ENCODE peak calls at places on chromosomes 2 and 18, in nine cellular contexts. T, J, F, Z, I, A, Q, O and M are unnamed samples.
A peak's percentile ranks its signal among the peaks of the same experiment; 100 is the strongest.

GRCh38 chr2:109318150-109318948 is 189.3 kb downstream of the SH3RF3 start:
- DNase-seq in F (peak; percentile 57), Q (no peak), O (peak; percentile 59), Z (peak; percentile 91), T (peak; percentile 50), J (no peak), I (peak; percentile 62), A (peak; percentile 85), M (peak; percentile 14)

GRCh38 chr18:13139885-13140450 is 78.6 kb upstream of the LDLRAD4 start:
- DNase-seq in Q (no peak), O (no peak), Z (no peak), A (no peak), I (no peak), F (no peak), T (no peak), J (peak; percentile 47), M (no peak)

GRCh38 chr2:74155830-74156229 is 8.1 kb upstream of the BOLA3 start:
- DNase-seq in I (no peak), J (no peak), F (no peak), Z (no peak), A (no peak), O (no peak), Q (no peak), T (no peak), M (no peak)

GRCh38 chr18:25815659-25816058 is 274.8 kb downstream of the SS18 start:
- DNase-seq in Z (no peak), Q (no peak), I (no peak), J (no peak), T (no peak), A (no peak), O (no peak), F (no peak), M (no peak)

GRCh38 chr18:25223899-25224607 is 127.9 kb downstream of the ZNF521 start:
- DNase-seq in Z (no peak), F (no peak), O (no peak), A (no peak), Q (no peak), T (no peak), J (no peak), I (no peak), M (no peak)

GRCh38 chr2:35410431-35411061 is 945.0 kb upstream of the CRIM1 start:
- DNase-seq in Q (peak; percentile 1), I (peak; percentile 21), O (no peak), J (peak; percentile 64), T (peak; percentile 45), F (no peak), A (peak; percentile 19), Z (peak; percentile 47), M (no peak)

GRCh38 chr2:127961729-127962128 is 66.1 kb downstream of the SAP130 start:
- DNase-seq in A (no peak), F (no peak), Q (no peak), J (no peak), T (no peak), Z (no peak), I (no peak), O (no peak), M (no peak)

GRCh38 chr2:161761160-161761559 is 136.9 kb downstream of the SLC4A10 start:
- DNase-seq in F (no peak), J (no peak), O (no peak), I (no peak), A (no peak), T (no peak), Z (no peak), Q (no peak), M (no peak)

GRCh38 chr2:128440666-128441340 is 122.1 kb upstream of the HS6ST1 start:
- DNase-seq in Z (no peak), J (no peak), T (no peak), A (no peak), O (no peak), Q (no peak), I (no peak), F (no peak), M (no peak)

GRCh38 chr2:30135541-30135940 is 11.3 kb upstream of the YPEL5 start:
- DNase-seq in F (no peak), O (no peak), Z (no peak), T (no peak), A (no peak), J (no peak), I (no peak), Q (no peak), M (no peak)

GRCh38 chr2:66489433-66489832 is 54.5 kb downstream of the MEIS1 start:
- DNase-seq in T (no peak), I (no peak), J (no peak), Q (no peak), A (no peak), F (no peak), O (no peak), Z (no peak), M (no peak)

GRCh38 chr2:54906711-54907110 is 143.5 kb downstream of the RTN4 start:
- DNase-seq in T (no peak), O (no peak), I (no peak), J (no peak), Q (no peak), Z (no peak), F (no peak), A (no peak), M (no peak)

GRCh38 chr2:54907663-54908062 is 142.6 kb downstream of the RTN4 start:
- DNase-seq in O (no peak), I (no peak), A (no peak), T (no peak), Q (no peak), Z (no peak), F (no peak), J (no peak), M (no peak)

GRCh38 chr2:54912305-54912704 is 137.9 kb downstream of the RTN4 start:
- DNase-seq in Z (no peak), I (no peak), T (no peak), Q (no peak), O (no peak), A (no peak), F (no peak), J (no peak), M (no peak)

GRCh38 chr2:54909006-54909405 is 141.2 kb downstream of the RTN4 start:
- DNase-seq in T (no peak), Q (no peak), I (no peak), O (no peak), J (no peak), Z (no peak), A (no peak), F (no peak), M (no peak)

DNA sequence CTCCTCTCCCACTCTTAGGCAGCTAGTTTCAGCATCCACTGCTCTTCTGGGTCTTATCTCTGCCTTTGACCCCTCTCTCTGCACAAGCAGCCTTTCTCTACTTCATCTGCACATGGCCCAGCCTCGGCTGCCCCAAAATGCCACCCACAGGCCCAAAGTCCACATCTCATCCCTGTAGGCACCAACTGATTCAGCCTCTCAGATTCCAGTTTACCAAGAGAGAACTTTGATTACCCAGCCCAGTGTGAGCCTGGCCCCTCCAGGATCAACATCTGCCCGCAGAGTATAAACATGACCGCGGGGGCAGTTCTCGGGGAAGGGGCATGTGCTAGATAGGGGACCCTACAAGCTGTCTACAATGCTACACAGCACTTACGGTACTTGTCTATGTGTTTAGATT is 141.7 kb downstream of the RTN4 start:
- DNase-seq in Q (no peak), F (no peak), O (no peak), A (no peak), I (no peak), Z (no peak), J (peak; percentile 49), T (no peak), M (no peak)
- TF ChIP-seq CTCF in Q (no peak), F (no peak), O (no peak), A (no peak), I (no peak), Z (no peak), J (no peak), T (no peak), M (no peak)

GRCh38 chr2:26144031-26144430 is 28.9 kb upstream of the GAREM2 start:
- DNase-seq in J (no peak), T (no peak), O (no peak), F (no peak), I (no peak), A (no peak), Z (no peak), Q (no peak), M (no peak)
- H3K27ac ChIP-seq in J (no peak overlapping the region), T (peak overlapping the region; percentile 11), O (no peak overlapping the region), F (no peak overlapping the region), I (no peak overlapping the region), A (no peak overlapping the region), Z (no peak overlapping the region), Q (no peak overlapping the region), M (no peak overlapping the region)

GRCh38 chr2:232386740-232387450 is 8.3 kb downstream of the ALPP start:
- DNase-seq in O (no peak), T (no peak), Z (peak; percentile 61), A (no peak), I (no peak), F (no peak), Q (no peak), J (no peak), M (no peak)
- TF ChIP-seq POLR2A in O (no peak), T (no peak), Z (no peak), A (no peak), I (no peak), F (no peak), Q (no peak), J (no peak), M (no peak)

DNA sequence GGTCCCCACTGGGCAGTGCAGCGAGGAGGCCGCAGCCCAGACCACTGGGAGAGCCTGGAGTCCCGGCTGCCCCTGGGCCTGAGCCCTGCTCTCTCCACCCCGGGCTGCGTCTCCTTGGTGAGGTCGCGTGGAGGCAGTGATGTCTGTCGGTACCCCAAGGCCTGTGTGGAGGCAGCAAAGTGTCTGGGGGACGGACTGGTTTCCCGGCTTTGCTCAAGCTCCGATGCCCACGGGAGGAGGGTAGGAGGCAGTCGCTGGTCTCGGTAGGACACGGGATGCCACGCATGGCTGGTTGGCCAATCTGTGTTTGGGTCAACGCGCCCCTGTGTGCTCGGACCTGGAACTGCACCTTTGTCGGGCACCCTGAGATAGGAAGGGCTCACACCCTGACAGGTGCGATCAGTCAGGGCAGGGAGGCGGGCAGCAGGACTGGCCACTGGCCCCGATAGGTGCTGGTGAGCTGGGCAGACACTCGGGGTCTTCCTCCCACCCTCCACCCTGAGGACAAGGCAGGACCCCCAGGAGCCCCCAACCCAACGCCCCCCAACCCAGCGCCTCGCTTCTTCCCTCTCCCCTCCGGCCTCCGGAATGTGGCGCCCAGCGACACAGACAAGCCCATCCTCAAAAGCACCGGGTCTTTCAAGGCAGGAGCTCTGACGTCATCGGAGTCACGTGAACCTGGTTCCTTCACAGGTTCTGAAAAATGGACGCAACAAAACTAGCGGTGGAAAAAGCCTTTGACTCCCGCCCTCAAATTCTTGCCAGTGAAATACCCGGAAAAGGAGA is 288.6 kb downstream of the NDUFA10 start:
- DNase-seq in Z (no peak), T (no peak), O (no peak), J (no peak), A (no peak), I (no peak), Q (no peak), F (no peak), M (no peak)
- TF ChIP-seq CTCF in Z (no peak), T (no peak), O (no peak), J (no peak), A (no peak), I (no peak), Q (no peak), F (no peak), M (no peak)